ENCODE peak calls at places on chromosomes 16 and 17, in four cellular contexts. I is GM20000; B is stimulated activated CD8-positive, alpha-beta memory T cell treated with anti-CD3 and anti-CD28 coated beads, Interleukin-4, amount 100 ng/mL, for 1 hour; O is SK-MEL-5. Q is an unnamed sample.

GRCh38 chr17:82272495-82273326 is 789 bp downstream of the CSNK1D start:
- DNase-seq in B (peak), I (peak), O (peak), Q (peak)

GRCh38 chr16:70661534-70661917 is 15.2 kb downstream of the IL34 start:
- DNase-seq in O (no peak), I (no peak), B (no peak), Q (no peak)

GRCh38 chr17:5527647-5528250 is 41.4 kb downstream of the MIS12 start:
- DNase-seq in B (no peak), O (no peak), I (no peak), Q (no peak)

GRCh38 chr16:12231666-12232065 is 255.1 kb downstream of the SNX29 start:
- DNase-seq in B (no peak), I (no peak), O (no peak), Q (no peak)

GRCh38 chr17:1577186-1577585 is 14.6 kb upstream of the PITPNA start:
- DNase-seq in I (peak), O (peak), B (no peak), Q (peak)

GRCh38 chr17:29663155-29663554 is 40.4 kb upstream of the CORO6 start:
- DNase-seq in B (no peak), O (no peak), I (no peak), Q (no peak)

GRCh38 chr16:64416232-64417010 is 705.4 kb downstream of the CDH11 start:
- DNase-seq in I (no peak), O (peak), B (no peak), Q (no peak)

GRCh38 chr17:82859431-82860403 is 19.9 kb upstream of the ZNF750 start:
- DNase-seq in B (no peak), I (peak), O (no peak), Q (peak)

GRCh38 chr17:80103686-80104085 is 2.3 kb downstream of the GAA start:
- DNase-seq in I (no peak), O (no peak), B (no peak), Q (no peak)

GRCh38 chr17:43401293-43401692 is 2.5 kb downstream of the ARL4D start:
- DNase-seq in O (no peak), B (no peak), I (no peak), Q (peak)

GRCh38 chr17:53470626-53471025 is 352.1 kb upstream of the KIF2B start:
- DNase-seq in O (no peak), B (no peak), I (no peak), Q (no peak)

GRCh38 chr17:43611230-43611969 is 50.3 kb downstream of the MEOX1 start:
- DNase-seq in O (peak), B (no peak), I (no peak), Q (no peak)

GRCh38 chr17:72985882-72986720 is 106.4 kb downstream of the SLC39A11 start:
- DNase-seq in B (peak), O (peak), I (peak), Q (peak)